ENCODE peak calls at places on chromosomes 6 and 20, in ten cellular contexts. K is uterus, S is progenitor cell of endocrine pancreas, D is endothelial cell, J is mesendoderm, V is iPS-NIHi11, L is AG09309, H is cerebellum, N is fibroblast of mammary gland, G is heart right ventricle. M is an unnamed sample.

GRCh38 chr6:15523679-15524630 is 138.9 kb downstream of the DTNBP1 start:
- DNase-seq in K (no peak), S (no peak), D (no peak), J (no peak), V (no peak), L (no peak), H (no peak), N (no peak), G (no peak), M (no peak)

GRCh38 chr6:133358598-133358997 is 117.4 kb downstream of the EYA4 start:
- DNase-seq in K (no peak), S (no peak), D (no peak), J (no peak), V (no peak), L (no peak), H (no peak), N (no peak), G (no peak), M (no peak)

GRCh38 chr6:154359679-154360078 is 3.1 kb upstream of the IPCEF1 start:
- DNase-seq in K (no peak), S (no peak), D (no peak), J (no peak), V (no peak), L (no peak), H (no peak), N (no peak), G (no peak), M (no peak)

GRCh38 chr6:278494-278893 is 13.8 kb upstream of the DUSP22 start:
- DNase-seq in K (no peak), S (no peak), D (no peak), J (no peak), V (no peak), L (no peak), H (no peak), N (no peak), G (no peak), M (no peak)

GRCh38 chr6:162973975-162974374 is 246.2 kb downstream of the PACRG start:
- DNase-seq in K (no peak), S (no peak), D (no peak), J (no peak), V (no peak), L (no peak), H (no peak), N (no peak), G (no peak), M (no peak)

GRCh38 chr20:4341804-4342560 is 326.6 kb upstream of the RNF24 start:
- DNase-seq in K (no peak), S (no peak), D (no peak), J (no peak), V (no peak), L (peak; percentile 70), H (no peak), N (peak; percentile 51), G (no peak), M (peak; percentile 12)

GRCh38 chr20:19492116-19492515 is 265.9 kb upstream of the RIN2 start:
- DNase-seq in K (no peak), S (no peak), D (no peak), J (no peak), V (no peak), L (no peak), H (no peak), N (no peak), G (no peak), M (no peak)

GRCh38 chr20:23629017-23629541 is 8.7 kb downstream of the CST3 start:
- DNase-seq in K (no peak), S (no peak), D (no peak), J (peak; percentile 72), V (no peak), L (no peak), H (no peak), N (peak; percentile 91), G (peak; percentile 32), M (no peak)

GRCh38 chr6:32170294-32170693 is 5.6 kb downstream of the AGPAT1 start:
- DNase-seq in K (no peak), S (no peak), D (no peak), J (no peak), V (no peak), L (no peak), H (no peak), N (no peak), G (no peak), M (no peak)

GRCh38 chr20:62294516-62294915 is 8.3 kb upstream of the ADRM1 start:
- DNase-seq in K (no peak), S (no peak), D (no peak), J (no peak), V (no peak), L (no peak), H (no peak), N (no peak), G (no peak), M (no peak)

GRCh38 chr6:106939208-106939607 is 35.3 kb downstream of the CD24 start:
- DNase-seq in K (no peak), S (no peak), D (no peak), J (no peak), V (no peak), L (no peak), H (no peak), N (no peak), G (no peak), M (no peak)

GRCh38 chr6:145629478-145629877 is 105.8 kb downstream of the EPM2A start:
- DNase-seq in K (no peak), S (no peak), D (no peak), J (peak; percentile 17), V (no peak), L (no peak), H (no peak), N (no peak), G (no peak), M (no peak)

GRCh38 chr6:45272626-45273025 is 55.5 kb upstream of the RUNX2 start:
- DNase-seq in K (no peak), S (no peak), D (no peak), J (no peak), V (no peak), L (no peak), H (no peak), N (peak; percentile 11), G (no peak), M (no peak)

GRCh38 chr6:107819976-107820551 is 4.0 kb downstream of the SCML4 start:
- DNase-seq in K (no peak), S (no peak), D (no peak), J (peak; percentile 87), V (peak; percentile 45), L (no peak), H (peak; percentile 21), N (no peak), G (no peak), M (no peak)

GRCh38 chr20:46559001-46559400 is 8.5 kb upstream of the OCSTAMP start:
- DNase-seq in K (no peak), S (no peak), D (no peak), J (no peak), V (no peak), L (no peak), H (no peak), N (no peak), G (no peak), M (no peak)

GRCh38 chr20:53621482-53622246 is 28.0 kb upstream of the ZNF217 start:
- DNase-seq in K (peak; percentile 70), S (no peak), D (no peak), J (peak; percentile 33), V (no peak), L (peak; percentile 92), H (no peak), N (peak; percentile 97), G (peak; percentile 40), M (no peak)

GRCh38 chr6:89148016-89148750 is 2.3 kb downstream of the PM20D2 start:
- DNase-seq in K (no peak), S (no peak), D (no peak), J (no peak), V (no peak), L (no peak), H (no peak), N (peak; percentile 35), G (no peak), M (no peak)

M was measured in GDM1.